ENCODE peak calls at places on chromosomes 6 and 20, in ten cellular contexts. U, A, V, L, D, C, J, I, X and Y are unnamed samples.

GRCh38 chr6:20483902-20484497 is 50.3 kb upstream of the CDKAL1 start:
- DNase-seq in U (peak), A (no peak), V (peak), L (no peak), D (no peak), C (no peak), J (no peak), I (no peak), X (no peak), Y (no peak)

GRCh38 chr6:87473419-87473903 is 687 bp downstream of the SLC35A1 start:
- DNase-seq in U (no peak), A (peak), V (peak), L (no peak), D (peak), C (no peak), J (peak), I (no peak), X (no peak), Y (no peak)

GRCh38 chr6:33880746-33881145 is 76.9 kb upstream of the MLN start:
- DNase-seq in U (no peak), A (no peak), V (no peak), L (no peak), D (no peak), C (no peak), J (no peak), I (no peak), X (no peak), Y (no peak)

GRCh38 chr6:110682460-110682853 is 132.8 kb downstream of the CDK19 start:
- DNase-seq in U (peak), A (peak), V (peak), L (no peak), D (peak), C (peak), J (peak), I (peak), X (peak), Y (peak)

GRCh38 chr6:38259736-38260135 is 380.0 kb downstream of the BTBD9 start:
- DNase-seq in U (no peak), A (no peak), V (no peak), L (no peak), D (no peak), C (no peak), J (peak), I (no peak), X (no peak), Y (no peak)

GRCh38 chr6:3899970-3900439 is 50.8 kb downstream of the FAM50B start:
- DNase-seq in U (no peak), A (no peak), V (no peak), L (no peak), D (no peak), C (no peak), J (no peak), I (no peak), X (no peak), Y (no peak)

GRCh38 chr20:53011640-53012039 is 39.5 kb downstream of the TSHZ2 start:
- DNase-seq in U (no peak), A (no peak), V (no peak), L (no peak), D (no peak), C (no peak), J (no peak), I (no peak), X (no peak), Y (no peak)

GRCh38 chr6:115982453-115982852 is 78.2 kb downstream of the FRK start:
- DNase-seq in U (no peak), A (no peak), V (no peak), L (no peak), D (no peak), C (no peak), J (no peak), I (no peak), X (no peak), Y (no peak)

GRCh38 chr6:6686748-6687601 is 98.5 kb downstream of the LY86 start:
- DNase-seq in U (peak), A (peak), V (peak), L (peak), D (no peak), C (peak), J (peak), I (peak), X (no peak), Y (peak)

GRCh38 chr6:23003671-23004598 is 434.6 kb downstream of the HDGFL1 start:
- DNase-seq in U (no peak), A (no peak), V (no peak), L (no peak), D (no peak), C (no peak), J (no peak), I (peak), X (no peak), Y (no peak)

GRCh38 chr6:168908887-168909286 is 344.8 kb downstream of the THBS2 start:
- DNase-seq in U (no peak), A (no peak), V (no peak), L (no peak), D (no peak), C (no peak), J (peak), I (no peak), X (no peak), Y (no peak)

GRCh38 chr6:170553686-170554085 is 483 bp upstream of the TBP start:
- DNase-seq in U (no peak), A (peak), V (no peak), L (no peak), D (no peak), C (no peak), J (no peak), I (no peak), X (peak), Y (peak)

GRCh38 chr6:28657756-28658465 is 132.2 kb downstream of the GPX5 start:
- DNase-seq in U (peak), A (no peak), V (peak), L (no peak), D (no peak), C (peak), J (peak), I (no peak), X (peak), Y (peak)

GRCh38 chr6:45543298-45544235 is 165.8 kb upstream of the SUPT3H start:
- DNase-seq in U (no peak), A (no peak), V (no peak), L (no peak), D (no peak), C (no peak), J (peak), I (no peak), X (no peak), Y (no peak)

GRCh38 chr20:7859371-7859802 is 80.9 kb downstream of the HAO1 start:
- DNase-seq in U (peak), A (no peak), V (peak), L (no peak), D (no peak), C (no peak), J (peak), I (no peak), X (peak), Y (peak)

GRCh38 chr6:18457065-18457817 is 70.1 kb downstream of the RNF144B start:
- DNase-seq in U (no peak), A (no peak), V (no peak), L (no peak), D (no peak), C (no peak), J (no peak), I (no peak), X (no peak), Y (no peak)

GRCh38 chr6:26552640-26553189 is 14.5 kb downstream of the HMGN4 start:
- DNase-seq in U (no peak), A (no peak), V (no peak), L (no peak), D (no peak), C (no peak), J (no peak), I (no peak), X (no peak), Y (no peak)

GRCh38 chr6:53113742-53114141 is 34.9 kb downstream of the GCM1 start:
- DNase-seq in U (no peak), A (no peak), V (no peak), L (no peak), D (no peak), C (no peak), J (no peak), I (no peak), X (no peak), Y (no peak)

GRCh38 chr6:163937071-163937470 is 522.6 kb downstream of the QKI start:
- DNase-seq in U (no peak), A (no peak), V (no peak), L (no peak), D (no peak), C (no peak), J (no peak), I (no peak), X (no peak), Y (no peak)

GRCh38 chr6:161696828-161697227 is 423.0 kb upstream of the AGPAT4 start:
- DNase-seq in U (no peak), A (no peak), V (no peak), L (no peak), D (no peak), C (no peak), J (no peak), I (no peak), X (no peak), Y (no peak)

GRCh38 chr20:62361799-62362589 is 5.1 kb downstream of the LAMA5 start:
- DNase-seq in U (no peak), A (peak), V (no peak), L (no peak), D (no peak), C (no peak), J (no peak), I (peak), X (no peak), Y (no peak)

GRCh38 chr20:51318058-51318960 is 224.2 kb downstream of the NFATC2 start:
- DNase-seq in U (peak), A (peak), V (peak), L (peak), D (no peak), C (peak), J (no peak), I (no peak), X (peak), Y (peak)

GRCh38 chr6:143754204-143754603 is 76.4 kb downstream of the PHACTR2 start:
- DNase-seq in U (no peak), A (no peak), V (no peak), L (no peak), D (no peak), C (no peak), J (no peak), I (no peak), X (no peak), Y (no peak)

GRCh38 chr20:22370137-22370536 is 214.2 kb downstream of the FOXA2 start:
- DNase-seq in U (no peak), A (no peak), V (no peak), L (no peak), D (no peak), C (no peak), J (no peak), I (no peak), X (no peak), Y (no peak)

GRCh38 chr6:134101479-134101878 is 49.1 kb upstream of the SLC2A12 start:
- DNase-seq in U (no peak), A (no peak), V (no peak), L (no peak), D (no peak), C (no peak), J (no peak), I (no peak), X (no peak), Y (no peak)

GRCh38 chr6:144673807-144674206 is 388.7 kb downstream of the UTRN start:
- DNase-seq in U (no peak), A (no peak), V (no peak), L (no peak), D (no peak), C (no peak), J (no peak), I (no peak), X (no peak), Y (no peak)

GRCh38 chr20:20174089-20174835 is 121.9 kb downstream of the CFAP61 start:
- DNase-seq in U (no peak), A (no peak), V (no peak), L (no peak), D (no peak), C (no peak), J (no peak), I (no peak), X (no peak), Y (no peak)

GRCh38 chr6:165096209-165096608 is 213.2 kb downstream of the C6orf118 start:
- DNase-seq in U (no peak), A (no peak), V (no peak), L (no peak), D (no peak), C (no peak), J (no peak), I (no peak), X (no peak), Y (no peak)

GRCh38 chr6:96604420-96604819 is 41.5 kb downstream of the FHL5 start:
- DNase-seq in U (no peak), A (no peak), V (no peak), L (no peak), D (no peak), C (no peak), J (no peak), I (no peak), X (no peak), Y (peak)